ENCODE peak calls at places on chromosomes 6 and 20, in ten cellular contexts. One of them, this sample, is unnamed.

GRCh38 chr20:16283978-16284377 is 289.3 kb downstream of the KIF16B start:
- DNase-seq in GM20000: no peak
- DNase-seq in spleen: no peak
- DNase-seq in sigmoid colon: no peak
- DNase-seq in AG04450: no peak
- DNase-seq in Caco-2: no peak
- DNase-seq in GM13976: no peak
- DNase-seq in nephron progenitor cell: no peak
- DNase-seq in fibroblast of mammary gland: no peak
- DNase-seq in heart left ventricle: no peak
- DNase-seq in this sample: no peak

GRCh38 chr6:128305228-128305627 is 215.2 kb downstream of the PTPRK start:
- DNase-seq in Caco-2: no peak
- DNase-seq in GM13976: no peak
- DNase-seq in nephron progenitor cell: no peak
- DNase-seq in fibroblast of mammary gland: peak; percentile 15
- DNase-seq in sigmoid colon: no peak
- DNase-seq in spleen: no peak
- DNase-seq in GM20000: no peak
- DNase-seq in AG04450: no peak
- DNase-seq in heart left ventricle: no peak
- DNase-seq in this sample: no peak

GRCh38 chr20:32477594-32478512 is 107.3 kb downstream of the NOL4L start:
- DNase-seq in GM20000: no peak
- DNase-seq in Caco-2: no peak
- DNase-seq in GM13976: no peak
- DNase-seq in sigmoid colon: peak; percentile 71
- DNase-seq in heart left ventricle: no peak
- DNase-seq in spleen: peak; percentile 49
- DNase-seq in AG04450: no peak
- DNase-seq in fibroblast of mammary gland: no peak
- DNase-seq in nephron progenitor cell: no peak
- DNase-seq in this sample: no peak

GRCh38 chr20:46119028-46119546 is 973 bp downstream of the CD40 start:
- DNase-seq in GM20000: peak; percentile 61
- DNase-seq in heart left ventricle: no peak
- DNase-seq in GM13976: peak; percentile 69
- DNase-seq in AG04450: no peak
- DNase-seq in Caco-2: no peak
- DNase-seq in spleen: no peak
- DNase-seq in nephron progenitor cell: no peak
- DNase-seq in sigmoid colon: no peak
- DNase-seq in fibroblast of mammary gland: no peak
- DNase-seq in this sample: no peak

GRCh38 chr6:13729891-13730290 is 18.3 kb upstream of the RANBP9 start:
- DNase-seq in nephron progenitor cell: no peak
- DNase-seq in heart left ventricle: no peak
- DNase-seq in GM20000: no peak
- DNase-seq in AG04450: peak; percentile 20
- DNase-seq in fibroblast of mammary gland: peak; percentile 70
- DNase-seq in sigmoid colon: no peak
- DNase-seq in GM13976: no peak
- DNase-seq in Caco-2: no peak
- DNase-seq in spleen: no peak
- DNase-seq in this sample: no peak

GRCh38 chr6:14682821-14683220 is 563.0 kb upstream of the JARID2 start:
- DNase-seq in Caco-2: no peak
- DNase-seq in heart left ventricle: no peak
- DNase-seq in GM13976: no peak
- DNase-seq in spleen: no peak
- DNase-seq in AG04450: no peak
- DNase-seq in fibroblast of mammary gland: peak; percentile 83
- DNase-seq in GM20000: no peak
- DNase-seq in nephron progenitor cell: no peak
- DNase-seq in sigmoid colon: no peak
- DNase-seq in this sample: no peak

GRCh38 chr20:45836841-45837240 is 3.2 kb downstream of the SNX21 start:
- DNase-seq in Caco-2: no peak
- DNase-seq in nephron progenitor cell: no peak
- DNase-seq in spleen: no peak
- DNase-seq in heart left ventricle: no peak
- DNase-seq in fibroblast of mammary gland: no peak
- DNase-seq in GM13976: no peak
- DNase-seq in GM20000: no peak
- DNase-seq in sigmoid colon: no peak
- DNase-seq in AG04450: no peak
- DNase-seq in this sample: no peak

GRCh38 chr20:9072741-9073310 is 3.9 kb downstream of the PLCB4 start:
- DNase-seq in AG04450: no peak
- DNase-seq in GM20000: no peak
- DNase-seq in fibroblast of mammary gland: no peak
- DNase-seq in heart left ventricle: no peak
- DNase-seq in spleen: no peak
- DNase-seq in Caco-2: no peak
- DNase-seq in sigmoid colon: no peak
- DNase-seq in GM13976: no peak
- DNase-seq in nephron progenitor cell: no peak
- DNase-seq in this sample: no peak

GRCh38 chr6:85593438-85594196 is at the start of gene SNX14:
- DNase-seq in GM13976: peak; percentile 93
- DNase-seq in sigmoid colon: peak; percentile 98
- DNase-seq in fibroblast of mammary gland: peak; percentile 93
- DNase-seq in nephron progenitor cell: peak; percentile 87
- DNase-seq in AG04450: peak; percentile 88
- DNase-seq in GM20000: peak; percentile 92
- DNase-seq in Caco-2: peak; percentile 93
- DNase-seq in spleen: peak; percentile 98
- DNase-seq in heart left ventricle: peak; percentile 98
- DNase-seq in this sample: peak; percentile 86

GRCh38 chr6:151502499-151502898 is 8.7 kb downstream of the CCDC170 start:
- DNase-seq in fibroblast of mammary gland: peak; percentile 63
- DNase-seq in nephron progenitor cell: no peak
- DNase-seq in spleen: no peak
- DNase-seq in sigmoid colon: no peak
- DNase-seq in Caco-2: no peak
- DNase-seq in GM13976: no peak
- DNase-seq in AG04450: no peak
- DNase-seq in GM20000: no peak
- DNase-seq in heart left ventricle: no peak
- DNase-seq in this sample: no peak

GRCh38 chr6:36873612-36874011 is 991 bp downstream of the PPIL1 start:
- DNase-seq in GM20000: peak; percentile 35
- DNase-seq in AG04450: no peak
- DNase-seq in spleen: no peak
- DNase-seq in nephron progenitor cell: no peak
- DNase-seq in GM13976: peak; percentile 47
- DNase-seq in sigmoid colon: no peak
- DNase-seq in heart left ventricle: no peak
- DNase-seq in fibroblast of mammary gland: no peak
- DNase-seq in Caco-2: peak; percentile 34
- DNase-seq in this sample: no peak
- TF ChIP-seq CTCF in GM20000: no peak
- TF ChIP-seq CTCF in AG04450: no peak
- TF ChIP-seq CTCF in spleen: no peak
- TF ChIP-seq CTCF in nephron progenitor cell: no peak
- TF ChIP-seq CTCF in GM13976: no peak
- TF ChIP-seq CTCF in sigmoid colon: no peak
- TF ChIP-seq CTCF in heart left ventricle: no peak
- TF ChIP-seq CTCF in fibroblast of mammary gland: no peak
- TF ChIP-seq CTCF in Caco-2: peak; percentile 47
- TF ChIP-seq CTCF in this sample: peak; percentile 43

GRCh38 chr6:32843979-32844838 is at the start of gene PSMB8:
- DNase-seq in AG04450: peak; percentile 72
- DNase-seq in GM13976: peak; percentile 94
- DNase-seq in sigmoid colon: peak; percentile 98
- DNase-seq in GM20000: peak; percentile 89
- DNase-seq in fibroblast of mammary gland: peak; percentile 89
- DNase-seq in spleen: peak; percentile 99
- DNase-seq in nephron progenitor cell: peak; percentile 95
- DNase-seq in Caco-2: peak; percentile 89
- DNase-seq in heart left ventricle: peak; percentile 97
- DNase-seq in this sample: peak; percentile 91
- TF ChIP-seq CTCF in AG04450: peak; percentile 42
- TF ChIP-seq CTCF in GM13976: no peak
- TF ChIP-seq CTCF in sigmoid colon: no peak
- TF ChIP-seq CTCF in GM20000: no peak
- TF ChIP-seq CTCF in fibroblast of mammary gland: peak; percentile 21
- TF ChIP-seq CTCF in spleen: peak; percentile 47
- TF ChIP-seq CTCF in nephron progenitor cell: no peak
- TF ChIP-seq CTCF in Caco-2: peak; percentile 14
- TF ChIP-seq CTCF in heart left ventricle: peak; percentile 17
- TF ChIP-seq CTCF in this sample: peak; percentile 42

GRCh38 chr6:31712296-31712695 is 2.9 kb upstream of the LY6G6D start:
- DNase-seq in sigmoid colon: no peak
- DNase-seq in nephron progenitor cell: no peak
- DNase-seq in GM13976: no peak
- DNase-seq in fibroblast of mammary gland: no peak
- DNase-seq in spleen: no peak
- DNase-seq in Caco-2: no peak
- DNase-seq in AG04450: no peak
- DNase-seq in heart left ventricle: peak; percentile 52
- DNase-seq in GM20000: no peak
- DNase-seq in this sample: no peak
- TF ChIP-seq CTCF in sigmoid colon: no peak
- TF ChIP-seq CTCF in nephron progenitor cell: no peak
- TF ChIP-seq CTCF in GM13976: no peak
- TF ChIP-seq CTCF in fibroblast of mammary gland: no peak
- TF ChIP-seq CTCF in spleen: peak; percentile 39
- TF ChIP-seq CTCF in Caco-2: no peak
- TF ChIP-seq CTCF in AG04450: no peak
- TF ChIP-seq CTCF in heart left ventricle: no peak
- TF ChIP-seq CTCF in GM20000: no peak
- TF ChIP-seq CTCF in this sample: no peak

GRCh38 chr6:135135835-135136234 is 45.3 kb upstream of the MYB start:
- DNase-seq in Caco-2: no peak
- DNase-seq in GM20000: no peak
- DNase-seq in fibroblast of mammary gland: no peak
- DNase-seq in heart left ventricle: no peak
- DNase-seq in nephron progenitor cell: no peak
- DNase-seq in sigmoid colon: no peak
- DNase-seq in GM13976: no peak
- DNase-seq in spleen: no peak
- DNase-seq in AG04450: no peak
- DNase-seq in this sample: no peak
- TF ChIP-seq CTCF in Caco-2: no peak
- TF ChIP-seq CTCF in GM20000: no peak
- TF ChIP-seq CTCF in fibroblast of mammary gland: no peak
- TF ChIP-seq CTCF in heart left ventricle: no peak
- TF ChIP-seq CTCF in nephron progenitor cell: no peak
- TF ChIP-seq CTCF in sigmoid colon: no peak
- TF ChIP-seq CTCF in GM13976: no peak
- TF ChIP-seq CTCF in spleen: no peak
- TF ChIP-seq CTCF in AG04450: no peak
- TF ChIP-seq CTCF in this sample: no peak

GRCh38 chr20:10445758-10446157 is 10.7 kb downstream of the SLX4IP start:
- DNase-seq in GM13976: no peak
- DNase-seq in sigmoid colon: no peak
- DNase-seq in spleen: no peak
- DNase-seq in fibroblast of mammary gland: no peak
- DNase-seq in GM20000: no peak
- DNase-seq in heart left ventricle: no peak
- DNase-seq in nephron progenitor cell: no peak
- DNase-seq in AG04450: no peak
- DNase-seq in Caco-2: no peak
- DNase-seq in this sample: no peak

GRCh38 chr20:10449270-10449669 is 14.2 kb downstream of the SLX4IP start:
- DNase-seq in spleen: no peak
- DNase-seq in AG04450: no peak
- DNase-seq in Caco-2: no peak
- DNase-seq in nephron progenitor cell: no peak
- DNase-seq in heart left ventricle: no peak
- DNase-seq in fibroblast of mammary gland: peak; percentile 39
- DNase-seq in GM20000: no peak
- DNase-seq in GM13976: no peak
- DNase-seq in sigmoid colon: no peak
- DNase-seq in this sample: no peak

GRCh38 chr20:10447028-10447427 is 11.9 kb downstream of the SLX4IP start:
- DNase-seq in nephron progenitor cell: no peak
- DNase-seq in sigmoid colon: no peak
- DNase-seq in GM20000: peak; percentile 70
- DNase-seq in fibroblast of mammary gland: peak; percentile 82
- DNase-seq in GM13976: peak; percentile 78
- DNase-seq in spleen: no peak
- DNase-seq in Caco-2: no peak
- DNase-seq in AG04450: peak; percentile 42
- DNase-seq in heart left ventricle: no peak
- DNase-seq in this sample: no peak

GRCh38 chr20:10443936-10444335 is 8.8 kb downstream of the SLX4IP start:
- DNase-seq in heart left ventricle: no peak
- DNase-seq in GM20000: no peak
- DNase-seq in GM13976: no peak
- DNase-seq in spleen: no peak
- DNase-seq in AG04450: no peak
- DNase-seq in Caco-2: no peak
- DNase-seq in fibroblast of mammary gland: no peak
- DNase-seq in nephron progenitor cell: no peak
- DNase-seq in sigmoid colon: no peak
- DNase-seq in this sample: no peak

DNA sequence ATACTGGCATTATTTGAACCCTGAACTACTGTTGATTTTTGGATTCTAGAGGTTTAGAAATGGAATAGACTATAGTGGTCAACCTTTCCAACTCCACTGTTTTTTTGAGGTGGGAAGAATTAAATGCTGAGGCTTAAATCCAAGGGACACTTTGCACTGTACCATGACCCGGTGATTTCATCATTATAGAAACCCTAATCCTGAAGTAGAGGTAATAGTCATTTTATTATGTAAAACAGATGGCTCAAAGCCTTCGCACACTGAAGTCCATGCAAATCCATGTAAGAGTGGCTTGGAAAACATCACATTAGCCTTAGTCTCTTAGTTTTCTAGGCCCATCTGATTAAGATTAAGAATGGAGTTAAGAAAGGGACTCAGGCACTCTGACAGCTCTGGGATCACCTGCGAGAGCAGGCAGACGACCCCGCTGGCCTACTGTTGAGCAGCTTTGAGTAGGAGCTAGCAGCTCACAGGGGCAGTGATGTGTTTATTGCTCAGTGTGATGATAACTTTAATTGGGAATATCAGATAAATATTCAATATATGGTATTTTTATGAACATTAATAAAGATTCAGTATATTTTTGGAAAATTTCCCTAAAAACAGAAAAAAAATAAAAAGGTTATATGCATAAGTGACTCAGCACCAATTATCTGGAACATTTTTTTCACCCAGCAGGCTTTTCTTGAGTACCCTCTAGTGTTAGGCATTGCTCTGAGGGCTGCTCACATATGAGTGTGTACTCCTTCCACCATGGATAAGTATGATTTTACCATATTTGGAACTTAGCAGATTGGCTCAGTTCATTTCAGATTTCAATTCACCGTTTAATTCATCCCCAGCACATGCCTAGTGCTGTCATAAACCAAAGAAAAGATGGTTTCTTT is 13.4 kb downstream of the SLX4IP start:
- DNase-seq in AG04450: no peak
- DNase-seq in spleen: no peak
- DNase-seq in sigmoid colon: no peak
- DNase-seq in heart left ventricle: no peak
- DNase-seq in GM20000: no peak
- DNase-seq in Caco-2: no peak
- DNase-seq in fibroblast of mammary gland: peak; percentile 54
- DNase-seq in nephron progenitor cell: no peak
- DNase-seq in GM13976: no peak
- DNase-seq in this sample: no peak
- TF ChIP-seq CTCF in AG04450: no peak
- TF ChIP-seq CTCF in spleen: no peak
- TF ChIP-seq CTCF in sigmoid colon: no peak
- TF ChIP-seq CTCF in heart left ventricle: no peak
- TF ChIP-seq CTCF in GM20000: no peak
- TF ChIP-seq CTCF in Caco-2: no peak
- TF ChIP-seq CTCF in fibroblast of mammary gland: peak; percentile 13
- TF ChIP-seq CTCF in nephron progenitor cell: no peak
- TF ChIP-seq CTCF in GM13976: no peak
- TF ChIP-seq CTCF in this sample: no peak